ENCODE peak calls at places on chromosomes 12 and 14, in nine cellular contexts. B is left ventricle myocardium inferior, G is suprapubic skin, D is prostate gland, T is lung, N is Panc1, R is SK-N-SH, P is stomach, C is GM23338. E is an unnamed sample. For H3K4me1, the result is how much of the 10 kb centered on the place peaks cover.

GRCh38 chr12:109557200-109557599 is 16.1 kb downstream of the MMAB start:
- DNase-seq in B (no peak), G (no peak), D (no peak), T (no peak), N (no peak), R (no peak), P (no peak), C (no peak), E (no peak)

GRCh38 chr12:46865311-46865710 is 39.5 kb upstream of the SLC38A4 start:
- DNase-seq in B (no peak), G (no peak), D (no peak), T (no peak), N (no peak), R (no peak), P (no peak), C (no peak), E (no peak)

GRCh38 chr12:113955109-113955970 is 10.8 kb downstream of the RBM19 start:
- DNase-seq in B (no peak), G (no peak), D (no peak), T (no peak), N (no peak), R (peak), P (peak), C (peak), E (no peak)

GRCh38 chr14:51564986-51565604 is 86.6 kb upstream of the FRMD6 start:
- DNase-seq in B (no peak), G (no peak), D (peak), T (no peak), N (no peak), R (no peak), P (no peak), C (no peak), E (no peak)

GRCh38 chr14:57699947-57700346 is 165.9 kb downstream of the SLC35F4 start:
- DNase-seq in B (no peak), G (no peak), D (no peak), T (no peak), N (no peak), R (no peak), P (no peak), C (no peak), E (no peak)

GRCh38 chr14:26966942-26967341 is 369.1 kb upstream of the NOVA1 start:
- DNase-seq in B (no peak), G (no peak), D (peak), T (no peak), N (peak), R (no peak), P (no peak), C (peak), E (no peak)

GRCh38 chr12:67811437-67812361 is 163.2 kb downstream of the DYRK2 start:
- DNase-seq in B (no peak), G (no peak), D (no peak), T (no peak), N (no peak), R (no peak), P (no peak), C (no peak), E (no peak)

GRCh38 chr14:58599145-58599544 is 38.6 kb upstream of the DACT1 start:
- DNase-seq in B (no peak), G (no peak), D (no peak), T (no peak), N (no peak), R (no peak), P (no peak), C (no peak), E (no peak)

GRCh38 chr14:55926007-55926406 is 192.2 kb upstream of the PELI2 start:
- DNase-seq in B (no peak), G (no peak), D (no peak), T (no peak), N (no peak), R (no peak), P (peak), C (no peak), E (no peak)

GRCh38 chr14:98070521-98070920 is 1201.5 kb downstream of the BCL11B start:
- DNase-seq in B (no peak), G (no peak), D (no peak), T (no peak), N (no peak), R (no peak), P (no peak), C (no peak), E (no peak)

GRCh38 chr12:88957358-88957757 is 377.1 kb upstream of the KITLG start:
- DNase-seq in B (no peak), G (no peak), D (no peak), T (no peak), N (no peak), R (no peak), P (no peak), C (no peak), E (no peak)

GRCh38 chr12:103884316-103884715 is 43.3 kb upstream of the NT5DC3 start:
- DNase-seq in B (no peak), G (no peak), D (no peak), T (no peak), N (no peak), R (peak), P (no peak), C (peak), E (no peak)

GRCh38 chr12:89657739-89658138 is 50.9 kb downstream of the ATP2B1 start:
- DNase-seq in B (no peak), G (no peak), D (no peak), T (no peak), N (no peak), R (no peak), P (no peak), C (no peak), E (no peak)

GRCh38 chr12:14272954-14273910 is 92.2 kb upstream of the ATF7IP start:
- DNase-seq in B (no peak), G (no peak), D (peak), T (no peak), N (no peak), R (no peak), P (no peak), C (no peak), E (no peak)

GRCh38 chr14:97456958-97457357 is 659.8 kb downstream of the VRK1 start:
- DNase-seq in B (no peak), G (no peak), D (no peak), T (no peak), N (no peak), R (no peak), P (no peak), C (no peak), E (no peak)

GRCh38 chr12:20434993-20435392 is 66.7 kb downstream of the PDE3A start:
- DNase-seq in B (no peak), G (no peak), D (no peak), T (no peak), N (no peak), R (no peak), P (no peak), C (no peak), E (no peak)

GRCh38 chr12:33357181-33357580 is 82.4 kb downstream of the SYT10 start:
- DNase-seq in B (no peak), G (no peak), D (no peak), T (no peak), N (no peak), R (no peak), P (no peak), C (no peak), E (no peak)

GRCh38 chr12:52794479-52795331 is 1.2 kb downstream of the KRT3 start:
- DNase-seq in B (no peak), G (no peak), D (no peak), T (no peak), N (no peak), R (no peak), P (no peak), C (no peak), E (no peak)

GRCh38 chr14:54667026-54667744 is 100.3 kb downstream of the SAMD4A start:
- DNase-seq in B (no peak), G (no peak), D (no peak), T (no peak), N (no peak), R (no peak), P (no peak), C (no peak), E (no peak)
- H3K4me1 ChIP-seq in B (half or more), G (under half), D (under half), T (under half), N (under half), R (under half), P (under half), C (under half), E (half or more)

DNA sequence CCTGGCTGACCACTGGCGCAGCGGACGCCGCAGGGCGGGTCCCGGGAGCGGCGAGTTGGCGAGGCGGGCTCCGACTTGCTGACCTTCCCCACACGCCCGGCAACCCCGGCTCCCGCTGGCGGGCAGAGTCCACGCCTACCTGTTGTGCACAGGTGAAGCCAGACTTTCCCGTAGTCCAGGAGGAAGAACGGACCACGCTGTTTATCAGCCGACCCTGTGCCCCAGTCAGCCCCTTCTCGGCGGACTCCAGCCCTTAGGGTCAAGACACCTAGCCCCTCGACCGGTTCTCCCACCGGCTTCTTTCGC is 384 bp downstream of the HEATR5A start:
- DNase-seq in B (peak), G (peak), D (peak), T (peak), N (no peak), R (peak), P (peak), C (peak), E (peak)
- H3K4me1 ChIP-seq in B (under half), G (under half), D (under half), T (under half), N (under half), R (under half), P (under half), C (under half), E (under half)

GRCh38 chr12:132225214-132225613 is 81.0 kb downstream of the NOC4L start:
- DNase-seq in B (no peak), G (no peak), D (no peak), T (no peak), N (no peak), R (no peak), P (no peak), C (no peak), E (no peak)
- H3K4me1 ChIP-seq in B (under half), G (under half), D (under half), T (under half), N (under half), R (under half), P (under half), C (under half), E (under half)

GRCh38 chr14:71586131-71586893 is 345.9 kb upstream of the RGS6 start:
- DNase-seq in B (no peak), G (no peak), D (no peak), T (no peak), N (no peak), R (peak), P (no peak), C (peak), E (no peak)

GRCh38 chr14:71583246-71583645 is 349.0 kb upstream of the RGS6 start:
- DNase-seq in B (no peak), G (no peak), D (no peak), T (no peak), N (no peak), R (no peak), P (no peak), C (no peak), E (no peak)

GRCh38 chr14:71582705-71583104 is 349.5 kb upstream of the RGS6 start:
- DNase-seq in B (no peak), G (no peak), D (no peak), T (no peak), N (no peak), R (no peak), P (no peak), C (no peak), E (no peak)

GRCh38 chr14:71588028-71588427 is 344.2 kb upstream of the RGS6 start:
- DNase-seq in B (no peak), G (no peak), D (no peak), T (no peak), N (no peak), R (no peak), P (no peak), C (no peak), E (no peak)

DNA sequence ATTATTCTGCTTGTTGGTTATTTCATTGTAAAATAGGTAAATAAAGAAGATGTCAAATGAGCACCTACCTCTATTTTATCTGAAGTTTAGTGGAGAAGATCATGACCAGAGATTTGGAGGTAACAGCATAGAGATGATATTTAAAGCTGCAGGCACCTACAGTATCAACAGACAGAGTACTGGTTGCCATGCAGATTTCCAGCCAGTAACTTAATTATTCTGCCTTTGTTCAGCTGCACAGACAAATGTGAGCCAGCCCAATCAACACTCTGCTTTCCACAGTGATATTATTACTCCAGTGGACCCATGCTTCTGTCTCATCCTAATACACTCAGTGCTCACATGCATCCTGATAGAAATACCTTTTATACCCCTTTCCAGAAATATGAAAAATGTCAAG is 348.5 kb upstream of the RGS6 start:
- DNase-seq in B (no peak), G (no peak), D (no peak), T (no peak), N (no peak), R (peak), P (no peak), C (no peak), E (no peak)
- H3K4me1 ChIP-seq in B (under half), G (under half), D (under half), T (under half), N (under half), R (under half), P (under half), C (under half), E (under half)

GRCh38 chr14:100320157-100320856 is 2.8 kb upstream of the SLC25A47 start:
- DNase-seq in B (no peak), G (no peak), D (no peak), T (no peak), N (no peak), R (no peak), P (no peak), C (no peak), E (no peak)

GRCh38 chr14:100322138-100322957 is 791 bp upstream of the SLC25A47 start:
- DNase-seq in B (no peak), G (no peak), D (no peak), T (no peak), N (no peak), R (no peak), P (no peak), C (no peak), E (no peak)

GRCh38 chr14:100323121-100323941 is at the start of gene SLC25A47:
- DNase-seq in B (no peak), G (no peak), D (no peak), T (no peak), N (no peak), R (no peak), P (no peak), C (no peak), E (no peak)

GRCh38 chr14:100323942-100324307 is 786 bp downstream of the SLC25A47 start:
- DNase-seq in B (no peak), G (no peak), D (no peak), T (no peak), N (no peak), R (no peak), P (no peak), C (no peak), E (no peak)

DNA sequence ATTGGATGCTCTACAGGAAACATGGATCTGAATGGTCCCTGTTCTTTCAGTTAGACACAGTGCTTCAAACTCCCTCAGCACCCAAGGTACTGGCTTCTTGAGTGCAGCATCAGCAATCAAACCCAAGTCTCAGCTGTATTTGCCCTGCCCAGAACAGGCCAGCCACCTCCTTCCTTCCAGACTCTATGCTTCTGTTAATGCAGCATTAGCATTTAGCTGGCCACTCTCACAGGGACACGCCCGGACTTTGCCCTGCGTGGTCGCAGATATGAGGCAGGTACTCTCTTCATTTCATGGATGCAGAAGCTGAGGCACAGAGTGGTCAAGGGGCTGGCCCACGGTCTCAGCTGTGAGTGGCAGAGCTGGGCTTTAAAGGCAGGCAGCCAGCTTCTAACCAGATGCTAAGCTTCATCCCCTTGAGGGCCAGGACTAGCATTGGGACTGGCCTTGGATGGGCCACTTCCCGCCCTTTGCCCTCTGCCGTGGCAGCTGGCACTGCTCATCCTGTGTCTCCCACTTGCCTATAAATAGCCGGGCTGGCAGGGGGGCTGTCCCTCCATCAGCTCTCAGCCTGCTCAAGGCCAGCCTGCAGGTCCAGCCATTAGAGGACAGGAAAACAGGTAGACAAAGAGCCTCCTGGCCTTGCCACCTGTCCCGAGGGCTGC is 1.5 kb upstream of the SLC25A47 start:
- DNase-seq in B (no peak), G (no peak), D (no peak), T (no peak), N (no peak), R (no peak), P (no peak), C (no peak), E (no peak)
- H3K4me1 ChIP-seq in B (under half), G (under half), D (under half), T (under half), N (under half), R (under half), P (under half), C (under half), E (under half)

GRCh38 chr14:76956253-76957090 is 72.0 kb downstream of the IRF2BPL start:
- DNase-seq in B (peak), G (peak), D (peak), T (peak), N (no peak), R (peak), P (peak), C (peak), E (no peak)
- H3K4me1 ChIP-seq in B (half or more), G (half or more), D (under half), T (under half), N (half or more), R (half or more), P (half or more), C (half or more), E (half or more)

E was measured in vagina.